ENCODE peak calls at places on chromosome X, in seven cellular contexts. One of them, this sample, is unnamed.

GRCh38 chrX:108250654-108251579 is 159.3 kb downstream of the ATG4A start:
- DNase-seq in AG09309: no peak
- DNase-seq in psoas muscle: no peak
- DNase-seq in ascending aorta: no peak
- DNase-seq in fibroblast of lung: no peak
- DNase-seq in cardiac fibroblast: no peak
- DNase-seq in upper lobe of right lung: no peak
- DNase-seq in this sample: no peak

GRCh38 chrX:17697191-17697590 is 40.1 kb upstream of the SCML1 start:
- DNase-seq in AG09309: no peak
- DNase-seq in psoas muscle: no peak
- DNase-seq in ascending aorta: no peak
- DNase-seq in fibroblast of lung: no peak
- DNase-seq in cardiac fibroblast: peak; percentile 29
- DNase-seq in upper lobe of right lung: no peak
- DNase-seq in this sample: no peak

GRCh38 chrX:84186603-84187358 is 1.2 kb downstream of the RPS6KA6 start:
- DNase-seq in AG09309: no peak
- DNase-seq in psoas muscle: no peak
- DNase-seq in ascending aorta: no peak
- DNase-seq in fibroblast of lung: peak; percentile 12
- DNase-seq in cardiac fibroblast: no peak
- DNase-seq in upper lobe of right lung: no peak
- DNase-seq in this sample: no peak

GRCh38 chrX:39439910-39440733 is 638.9 kb downstream of the MID1IP1 start:
- DNase-seq in AG09309: no peak
- DNase-seq in psoas muscle: no peak
- DNase-seq in ascending aorta: no peak
- DNase-seq in fibroblast of lung: no peak
- DNase-seq in cardiac fibroblast: no peak
- DNase-seq in upper lobe of right lung: no peak
- DNase-seq in this sample: no peak

GRCh38 chrX:8067754-8068469 is 103.2 kb downstream of the VCX2 start:
- DNase-seq in AG09309: no peak
- DNase-seq in psoas muscle: no peak
- DNase-seq in ascending aorta: no peak
- DNase-seq in fibroblast of lung: peak; percentile 80
- DNase-seq in cardiac fibroblast: no peak
- DNase-seq in upper lobe of right lung: no peak
- DNase-seq in this sample: no peak

GRCh38 chrX:21974011-21974385 is 33.5 kb downstream of the SMS start:
- DNase-seq in AG09309: no peak
- DNase-seq in psoas muscle: no peak
- DNase-seq in ascending aorta: no peak
- DNase-seq in fibroblast of lung: peak; percentile 46
- DNase-seq in cardiac fibroblast: no peak
- DNase-seq in upper lobe of right lung: no peak
- DNase-seq in this sample: no peak

GRCh38 chrX:11438767-11439166 is 145.6 kb downstream of the AMELX start:
- DNase-seq in AG09309: no peak
- DNase-seq in psoas muscle: no peak
- DNase-seq in ascending aorta: no peak
- DNase-seq in fibroblast of lung: peak; percentile 37
- DNase-seq in cardiac fibroblast: peak; percentile 76
- DNase-seq in upper lobe of right lung: no peak
- DNase-seq in this sample: no peak

GRCh38 chrX:17474892-17475291 is 99.9 kb downstream of the NHS start:
- DNase-seq in AG09309: peak; percentile 27
- DNase-seq in psoas muscle: no peak
- DNase-seq in ascending aorta: no peak
- DNase-seq in fibroblast of lung: peak; percentile 84
- DNase-seq in cardiac fibroblast: peak; percentile 24
- DNase-seq in upper lobe of right lung: no peak
- DNase-seq in this sample: no peak

GRCh38 chrX:117376460-117376859 is 740.1 kb downstream of the KLHL13 start:
- DNase-seq in AG09309: no peak
- DNase-seq in psoas muscle: no peak
- DNase-seq in ascending aorta: no peak
- DNase-seq in fibroblast of lung: no peak
- DNase-seq in cardiac fibroblast: no peak
- DNase-seq in upper lobe of right lung: no peak
- DNase-seq in this sample: peak; percentile 12

GRCh38 chrX:46310815-46311497 is 234.3 kb downstream of the ZNF674 start:
- DNase-seq in AG09309: no peak
- DNase-seq in psoas muscle: no peak
- DNase-seq in ascending aorta: no peak
- DNase-seq in fibroblast of lung: no peak
- DNase-seq in cardiac fibroblast: no peak
- DNase-seq in upper lobe of right lung: no peak
- DNase-seq in this sample: no peak

GRCh38 chrX:1249101-1249887 is 19.3 kb upstream of the CSF2RA start:
- DNase-seq in AG09309: no peak
- DNase-seq in psoas muscle: peak; percentile 73
- DNase-seq in ascending aorta: peak; percentile 76
- DNase-seq in fibroblast of lung: peak; percentile 4
- DNase-seq in cardiac fibroblast: no peak
- DNase-seq in upper lobe of right lung: peak; percentile 78
- DNase-seq in this sample: no peak

GRCh38 chrX:153777261-153778090 is 3.4 kb upstream of the SRPK3 start:
- DNase-seq in AG09309: no peak
- DNase-seq in psoas muscle: peak; percentile 40
- DNase-seq in ascending aorta: no peak
- DNase-seq in fibroblast of lung: no peak
- DNase-seq in cardiac fibroblast: no peak
- DNase-seq in upper lobe of right lung: no peak
- DNase-seq in this sample: no peak

GRCh38 chrX:153776611-153777045 is 4.2 kb upstream of the SRPK3 start:
- DNase-seq in AG09309: no peak
- DNase-seq in psoas muscle: no peak
- DNase-seq in ascending aorta: no peak
- DNase-seq in fibroblast of lung: no peak
- DNase-seq in cardiac fibroblast: no peak
- DNase-seq in upper lobe of right lung: no peak
- DNase-seq in this sample: no peak

GRCh38 chrX:153779891-153780677 is 757 bp upstream of the SRPK3 start:
- DNase-seq in AG09309: no peak
- DNase-seq in psoas muscle: no peak
- DNase-seq in ascending aorta: no peak
- DNase-seq in fibroblast of lung: no peak
- DNase-seq in cardiac fibroblast: no peak
- DNase-seq in upper lobe of right lung: no peak
- DNase-seq in this sample: no peak

GRCh38 chrX:153778151-153778551 is 2.7 kb upstream of the SRPK3 start:
- DNase-seq in AG09309: no peak
- DNase-seq in psoas muscle: peak; percentile 43
- DNase-seq in ascending aorta: no peak
- DNase-seq in fibroblast of lung: no peak
- DNase-seq in cardiac fibroblast: no peak
- DNase-seq in upper lobe of right lung: no peak
- DNase-seq in this sample: no peak

GRCh38 chrX:153778684-153779101 is 2.1 kb upstream of the SRPK3 start:
- DNase-seq in AG09309: no peak
- DNase-seq in psoas muscle: peak; percentile 68
- DNase-seq in ascending aorta: no peak
- DNase-seq in fibroblast of lung: no peak
- DNase-seq in cardiac fibroblast: no peak
- DNase-seq in upper lobe of right lung: no peak
- DNase-seq in this sample: no peak
- TF ChIP-seq CTCF in AG09309: no peak
- TF ChIP-seq CTCF in psoas muscle: peak; percentile 30
- TF ChIP-seq CTCF in ascending aorta: no peak
- TF ChIP-seq CTCF in fibroblast of lung: no peak
- TF ChIP-seq CTCF in cardiac fibroblast: no peak
- TF ChIP-seq CTCF in upper lobe of right lung: no peak
- TF ChIP-seq CTCF in this sample: peak; percentile 15

DNA sequence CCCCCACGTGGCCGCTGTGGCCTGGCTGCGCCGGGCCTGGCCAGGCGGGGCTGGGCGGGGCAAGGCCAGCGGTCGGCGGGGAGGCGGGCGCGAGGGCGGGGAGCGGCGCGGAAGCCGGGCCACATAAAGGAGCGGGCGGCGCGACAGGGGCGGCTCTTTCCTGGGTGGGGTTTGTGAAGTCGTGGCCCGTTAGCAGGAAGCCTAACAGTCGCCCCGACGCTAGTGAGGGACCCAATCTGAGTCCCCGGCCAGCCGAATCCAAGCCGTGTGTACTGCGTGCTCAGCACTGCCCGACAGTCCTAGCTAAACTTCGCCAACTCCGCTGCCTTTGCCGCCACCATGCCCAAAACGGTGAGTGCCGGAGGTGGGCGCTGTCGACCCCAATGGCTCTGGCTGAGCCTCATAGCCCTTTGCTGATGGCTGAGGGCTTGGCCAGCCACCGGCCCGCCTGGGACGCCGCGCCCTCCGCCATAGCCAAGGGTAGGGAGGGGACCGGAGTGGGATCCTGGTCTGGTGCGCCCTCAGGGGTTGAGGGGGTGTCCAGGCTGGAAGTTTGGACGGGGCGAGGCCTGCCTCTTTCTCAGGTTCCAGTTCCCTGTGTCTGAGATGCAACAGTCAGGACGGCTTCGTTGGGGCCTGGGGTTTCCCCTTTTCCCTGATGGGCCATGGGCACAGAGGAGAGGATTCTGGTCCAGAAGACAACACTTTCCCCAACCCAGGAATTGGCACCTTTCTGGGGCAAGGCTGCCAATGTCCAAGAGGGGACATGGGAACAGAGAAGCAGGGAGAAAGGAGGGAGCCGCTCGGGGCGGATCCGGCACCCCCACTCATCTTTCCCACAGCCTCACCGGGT is at the start of gene MSN:
- DNase-seq in AG09309: no peak
- DNase-seq in psoas muscle: peak; percentile 87
- DNase-seq in ascending aorta: peak; percentile 85
- DNase-seq in fibroblast of lung: peak; percentile 57
- DNase-seq in cardiac fibroblast: peak; percentile 66
- DNase-seq in upper lobe of right lung: peak; percentile 90
- DNase-seq in this sample: no peak
- TF ChIP-seq CTCF in AG09309: peak; percentile 34
- TF ChIP-seq CTCF in psoas muscle: no peak
- TF ChIP-seq CTCF in ascending aorta: no peak
- TF ChIP-seq CTCF in fibroblast of lung: no peak
- TF ChIP-seq CTCF in cardiac fibroblast: peak; percentile 9
- TF ChIP-seq CTCF in upper lobe of right lung: no peak
- TF ChIP-seq CTCF in this sample: no peak

DNA sequence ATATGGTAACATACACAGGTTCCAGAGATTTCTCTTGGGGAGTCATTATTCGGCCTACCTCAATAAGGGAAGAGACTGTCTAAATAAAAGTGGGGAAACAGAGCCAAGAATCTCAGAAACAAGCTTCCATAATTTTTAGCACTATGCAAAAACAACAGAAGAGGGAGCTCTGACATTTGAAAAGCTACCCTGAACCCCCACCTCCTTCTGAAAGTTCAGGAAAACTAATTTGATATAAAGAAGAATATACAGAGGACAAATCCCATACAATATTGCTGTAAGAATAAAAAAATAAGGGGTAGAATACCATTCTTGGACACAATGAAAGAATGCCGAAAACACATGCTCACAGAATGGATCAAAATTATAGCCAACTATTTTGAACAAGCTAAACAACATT is 14.3 kb upstream of the ZNF41 start:
- DNase-seq in AG09309: no peak
- DNase-seq in psoas muscle: no peak
- DNase-seq in ascending aorta: no peak
- DNase-seq in fibroblast of lung: peak; percentile 20
- DNase-seq in cardiac fibroblast: peak; percentile 57
- DNase-seq in upper lobe of right lung: no peak
- DNase-seq in this sample: no peak
- TF ChIP-seq CTCF in AG09309: peak; percentile 45
- TF ChIP-seq CTCF in psoas muscle: peak; percentile 37
- TF ChIP-seq CTCF in ascending aorta: no peak
- TF ChIP-seq CTCF in fibroblast of lung: peak; percentile 37
- TF ChIP-seq CTCF in cardiac fibroblast: peak; percentile 45
- TF ChIP-seq CTCF in upper lobe of right lung: peak; percentile 31
- TF ChIP-seq CTCF in this sample: peak; percentile 66

GRCh38 chrX:15724911-15725310 is 13.2 kb upstream of the CA5B start:
- DNase-seq in AG09309: no peak
- DNase-seq in psoas muscle: no peak
- DNase-seq in ascending aorta: no peak
- DNase-seq in fibroblast of lung: no peak
- DNase-seq in cardiac fibroblast: no peak
- DNase-seq in upper lobe of right lung: no peak
- DNase-seq in this sample: no peak
- TF ChIP-seq CTCF in AG09309: no peak
- TF ChIP-seq CTCF in psoas muscle: no peak
- TF ChIP-seq CTCF in ascending aorta: no peak
- TF ChIP-seq CTCF in fibroblast of lung: no peak
- TF ChIP-seq CTCF in cardiac fibroblast: no peak
- TF ChIP-seq CTCF in upper lobe of right lung: no peak
- TF ChIP-seq CTCF in this sample: no peak

GRCh38 chrX:14027031-14027430 is 2.7 kb downstream of the GEMIN8 start:
- DNase-seq in AG09309: no peak
- DNase-seq in psoas muscle: peak; percentile 58
- DNase-seq in ascending aorta: no peak
- DNase-seq in fibroblast of lung: peak; percentile 60
- DNase-seq in cardiac fibroblast: peak; percentile 27
- DNase-seq in upper lobe of right lung: no peak
- DNase-seq in this sample: no peak
- TF ChIP-seq CTCF in AG09309: no peak
- TF ChIP-seq CTCF in psoas muscle: no peak
- TF ChIP-seq CTCF in ascending aorta: no peak
- TF ChIP-seq CTCF in fibroblast of lung: no peak
- TF ChIP-seq CTCF in cardiac fibroblast: no peak
- TF ChIP-seq CTCF in upper lobe of right lung: no peak
- TF ChIP-seq CTCF in this sample: no peak

DNA sequence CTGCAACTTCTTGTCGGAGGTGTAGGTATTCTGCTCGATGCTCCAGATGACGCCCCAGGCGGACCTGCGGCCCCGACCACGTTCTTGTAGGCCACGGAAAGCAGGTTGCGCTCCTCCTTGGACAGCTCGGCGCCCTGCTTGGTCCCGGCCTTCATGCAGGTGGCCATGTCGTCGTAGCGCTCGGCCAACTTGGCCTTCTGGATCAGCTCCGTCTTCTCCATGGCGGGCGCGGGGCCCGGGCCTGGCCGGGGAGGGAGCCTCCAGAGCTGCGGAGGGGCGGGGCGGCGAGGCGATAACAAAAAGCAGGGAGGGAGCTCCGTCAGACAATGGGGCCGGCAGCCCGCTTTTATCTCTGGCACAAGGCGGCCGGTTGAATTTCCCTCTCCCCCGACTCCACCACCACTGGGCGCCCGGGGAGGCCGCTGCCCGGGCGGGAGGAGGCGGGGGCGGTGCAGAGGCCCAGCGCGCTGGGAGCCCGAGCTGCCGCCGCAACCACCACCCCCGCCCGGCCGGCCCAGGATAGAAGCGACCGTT is 28.3 kb upstream of the DRP2 start:
- DNase-seq in AG09309: no peak
- DNase-seq in psoas muscle: no peak
- DNase-seq in ascending aorta: no peak
- DNase-seq in fibroblast of lung: peak; percentile 29
- DNase-seq in cardiac fibroblast: peak; percentile 35
- DNase-seq in upper lobe of right lung: peak; percentile 44
- DNase-seq in this sample: no peak
- TF ChIP-seq CTCF in AG09309: no peak
- TF ChIP-seq CTCF in psoas muscle: no peak
- TF ChIP-seq CTCF in ascending aorta: no peak
- TF ChIP-seq CTCF in fibroblast of lung: no peak
- TF ChIP-seq CTCF in cardiac fibroblast: no peak
- TF ChIP-seq CTCF in upper lobe of right lung: no peak
- TF ChIP-seq CTCF in this sample: no peak

GRCh38 chrX:134727363-134727762 is 69.1 kb upstream of the PLAC1 start:
- DNase-seq in AG09309: no peak
- DNase-seq in psoas muscle: no peak
- DNase-seq in ascending aorta: no peak
- DNase-seq in fibroblast of lung: no peak
- DNase-seq in cardiac fibroblast: no peak
- DNase-seq in upper lobe of right lung: no peak
- DNase-seq in this sample: no peak
- TF ChIP-seq CTCF in AG09309: peak; percentile 10
- TF ChIP-seq CTCF in psoas muscle: no peak
- TF ChIP-seq CTCF in ascending aorta: no peak
- TF ChIP-seq CTCF in fibroblast of lung: no peak
- TF ChIP-seq CTCF in cardiac fibroblast: peak; percentile 19
- TF ChIP-seq CTCF in upper lobe of right lung: no peak
- TF ChIP-seq CTCF in this sample: peak; percentile 28

GRCh38 chrX:70332600-70332999 is 42.7 kb downstream of the KIF4A start:
- DNase-seq in AG09309: no peak
- DNase-seq in psoas muscle: no peak
- DNase-seq in ascending aorta: no peak
- DNase-seq in fibroblast of lung: no peak
- DNase-seq in cardiac fibroblast: no peak
- DNase-seq in upper lobe of right lung: no peak
- DNase-seq in this sample: no peak
- TF ChIP-seq CTCF in AG09309: peak; percentile 26
- TF ChIP-seq CTCF in psoas muscle: no peak
- TF ChIP-seq CTCF in ascending aorta: no peak
- TF ChIP-seq CTCF in fibroblast of lung: no peak
- TF ChIP-seq CTCF in cardiac fibroblast: no peak
- TF ChIP-seq CTCF in upper lobe of right lung: no peak
- TF ChIP-seq CTCF in this sample: no peak